ENCODE peak calls at places on chromosomes 1 and 21, in eight cellular contexts. P is psoas muscle; G is activated naive CD8-positive, alpha-beta T cell treated with anti-CD3 and anti-CD28 coated beads, Interleukin-2, amount 50 U/mL, for 24 hours; A is natural killer cell; B is effector memory CD8-positive, alpha-beta T cell; R is PC-3; Q is left lung; W is activated CD8-positive, alpha-beta memory T cell treated with anti-CD3 and anti-CD28 coated beads, Interleukin-2, amount 10 ng/mL, durations not matched to agents 7 days and 5 days. O is an unnamed sample.

GRCh38 chr1:58745086-58745485 is 38.8 kb downstream of the JUN start:
- ATAC-seq in P (no peak), G (no peak), A (no peak), B (no peak), R (no peak), Q (no peak), W (no peak), O (no peak)

GRCh38 chr1:236747311-236747956 is 47.7 kb upstream of the MTR start:
- ATAC-seq in P (no peak), G (no peak), A (no peak), B (no peak), R (no peak), Q (no peak), W (no peak), O (no peak)

GRCh38 chr1:86183711-86184252 is 27.2 kb upstream of the COL24A1 start:
- ATAC-seq in P (no peak), G (no peak), A (no peak), B (no peak), R (no peak), Q (no peak), W (no peak), O (no peak)

GRCh38 chr1:164583835-164584539 is 25.0 kb downstream of the PBX1 start:
- ATAC-seq in P (no peak), G (no peak), A (no peak), B (no peak), R (no peak), Q (no peak), W (no peak), O (no peak)

GRCh38 chr1:195584870-195585624 is 1023.2 kb downstream of the KCNT2 start:
- ATAC-seq in P (no peak), G (no peak), A (no peak), B (no peak), R (peak; percentile 66), Q (no peak), W (no peak), O (peak; percentile 83)

GRCh38 chr1:22155517-22155916 is 12.6 kb upstream of the WNT4 start:
- ATAC-seq in P (no peak), G (no peak), A (no peak), B (no peak), R (no peak), Q (no peak), W (no peak), O (no peak)

GRCh38 chr1:160567858-160568682 is 11.2 kb downstream of the CD84 start:
- ATAC-seq in P (no peak), G (peak; percentile 97), A (peak; percentile 85), B (peak; percentile 95), R (no peak), Q (peak; percentile 16), W (peak; percentile 95), O (no peak)

GRCh38 chr1:205922314-205922713 is 20.9 kb downstream of the SLC26A9 start:
- ATAC-seq in P (no peak), G (no peak), A (no peak), B (no peak), R (no peak), Q (no peak), W (no peak), O (no peak)

GRCh38 chr1:100584761-100585745 is 47.1 kb downstream of the GPR88 start:
- ATAC-seq in P (no peak), G (no peak), A (no peak), B (no peak), R (peak; percentile 18), Q (no peak), W (no peak), O (no peak)

GRCh38 chr1:178263341-178263740 is 169.4 kb downstream of the RASAL2 start:
- ATAC-seq in P (no peak), G (no peak), A (no peak), B (no peak), R (no peak), Q (peak; percentile 76), W (no peak), O (no peak)

GRCh38 chr1:82161651-82162238 is 361.0 kb downstream of the ADGRL2 start:
- ATAC-seq in P (no peak), G (no peak), A (peak; percentile 65), B (no peak), R (no peak), Q (peak; percentile 20), W (no peak), O (peak; percentile 71)

GRCh38 chr1:71294178-71294577 is 213.3 kb upstream of the ZRANB2 start:
- ATAC-seq in P (no peak), G (no peak), A (no peak), B (no peak), R (no peak), Q (no peak), W (no peak), O (no peak)

GRCh38 chr1:64469977-64470669 is at the start of gene CACHD1:
- ATAC-seq in P (peak; percentile 81), G (peak; percentile 93), A (peak; percentile 17), B (peak; percentile 29), R (peak; percentile 81), Q (peak; percentile 82), W (peak; percentile 81), O (peak; percentile 68)

GRCh38 chr21:33931799-33932390 is 16.3 kb upstream of the ATP5PO start:
- ATAC-seq in P (no peak), G (no peak), A (peak; percentile 70), B (peak; percentile 12), R (peak; percentile 69), Q (peak; percentile 69), W (peak; percentile 16), O (peak; percentile 55)

GRCh38 chr1:22542886-22543285 is 20.4 kb upstream of the EPHA8 start:
- ATAC-seq in P (peak; percentile 27), G (no peak), A (no peak), B (no peak), R (no peak), Q (no peak), W (no peak), O (no peak)

GRCh38 chr1:33012165-33012564 is 24.5 kb downstream of the AK2 start:
- ATAC-seq in P (no peak), G (no peak), A (no peak), B (no peak), R (no peak), Q (no peak), W (no peak), O (no peak)

GRCh38 chr1:205449750-205450443 is 5.9 kb downstream of the BLACAT1 start:
- ATAC-seq in P (no peak), G (peak; percentile 66), A (no peak), B (no peak), R (peak; percentile 92), Q (peak; percentile 94), W (peak; percentile 85), O (peak; percentile 91)

GRCh38 chr1:165144757-165145397 is 211.6 kb downstream of the LMX1A start:
- ATAC-seq in P (peak; percentile 74), G (no peak), A (no peak), B (no peak), R (peak; percentile 99), Q (peak; percentile 93), W (peak; percentile 49), O (peak; percentile 80)

GRCh38 chr1:77824083-77824482 is 44.6 kb downstream of the MIGA1 start:
- ATAC-seq in P (no peak), G (no peak), A (no peak), B (no peak), R (peak; percentile 91), Q (peak; percentile 50), W (no peak), O (no peak)

GRCh38 chr1:157540160-157540748 is 12.1 kb downstream of the FCRL5 start:
- ATAC-seq in P (no peak), G (no peak), A (no peak), B (no peak), R (no peak), Q (no peak), W (no peak), O (no peak)

GRCh38 chr1:228089520-228090380 is 7.2 kb downstream of the ARF1 start:
- ATAC-seq in P (peak; percentile 22), G (no peak), A (peak; percentile 73), B (peak; percentile 16), R (no peak), Q (peak; percentile 45), W (no peak), O (peak; percentile 25)

GRCh38 chr1:21254335-21254951 is 35.8 kb downstream of the ECE1 start:
- ATAC-seq in P (peak; percentile 41), G (no peak), A (no peak), B (no peak), R (no peak), Q (peak; percentile 27), W (no peak), O (no peak)

GRCh38 chr1:82686774-82687173 is 886.0 kb downstream of the ADGRL2 start:
- ATAC-seq in P (no peak), G (no peak), A (no peak), B (no peak), R (no peak), Q (no peak), W (no peak), O (no peak)

GRCh38 chr1:32521165-32521564 is 18.1 kb upstream of the ZBTB8A start:
- ATAC-seq in P (no peak), G (no peak), A (no peak), B (no peak), R (no peak), Q (no peak), W (no peak), O (no peak)

GRCh38 chr1:46689326-46689725 is 17.7 kb downstream of the TEX38 start:
- ATAC-seq in P (peak; percentile 89), G (no peak), A (no peak), B (no peak), R (no peak), Q (no peak), W (no peak), O (no peak)

GRCh38 chr1:26389604-26390247 is 17.2 kb upstream of the ZNF683 start:
- ATAC-seq in P (no peak), G (no peak), A (no peak), B (peak; percentile 17), R (no peak), Q (no peak), W (peak; percentile 22), O (no peak)

GRCh38 chr1:209513226-209513625 is 70.3 kb upstream of the CAMK1G start:
- ATAC-seq in P (no peak), G (no peak), A (no peak), B (no peak), R (peak; percentile 76), Q (peak; percentile 91), W (no peak), O (peak; percentile 78)

GRCh38 chr1:18854331-18855025 is 5.0 kb downstream of the TAS1R2 start:
- ATAC-seq in P (no peak), G (no peak), A (no peak), B (no peak), R (no peak), Q (no peak), W (no peak), O (no peak)

GRCh38 chr1:20169932-20170331 is 16.0 kb upstream of the UBXN10 start:
- ATAC-seq in P (no peak), G (no peak), A (no peak), B (no peak), R (no peak), Q (no peak), W (no peak), O (no peak)

GRCh38 chr1:202202500-202203168 is 9.0 kb downstream of the LGR6 start:
- ATAC-seq in P (peak; percentile 58), G (no peak), A (no peak), B (no peak), R (no peak), Q (no peak), W (no peak), O (no peak)